ENCODE peak calls at places on chromosomes 1 and 21, in six cellular contexts. One of them, this sample, is unnamed.

GRCh38 chr1:230120949-230121381 is 53.9 kb downstream of the GALNT2 start:
- DNase-seq in pancreas: no peak
- DNase-seq in bronchial epithelial cell: peak
- DNase-seq in mesenchymal stem cell: peak
- DNase-seq in stimulated activated CD4-positive, alpha-beta T cell treated with anti-CD3 and anti-CD28 coated beads, Interleukin-2, amount 100 ng/mL, for 48 hours: no peak
- DNase-seq in activated T-cell treated with anti-CD3 and anti-CD28 coated beads for 48 hours: no peak
- DNase-seq in this sample: peak

GRCh38 chr1:1283821-1284220 is 3.6 kb downstream of the SCNN1D start:
- DNase-seq in stimulated activated CD4-positive, alpha-beta T cell treated with anti-CD3 and anti-CD28 coated beads, Interleukin-2, amount 100 ng/mL, for 48 hours: no peak
- DNase-seq in pancreas: no peak
- DNase-seq in activated T-cell treated with anti-CD3 and anti-CD28 coated beads for 48 hours: no peak
- DNase-seq in bronchial epithelial cell: no peak
- DNase-seq in mesenchymal stem cell: no peak
- DNase-seq in this sample: peak

GRCh38 chr21:34994646-34995631 is 54.2 kb downstream of the RUNX1 start:
- DNase-seq in stimulated activated CD4-positive, alpha-beta T cell treated with anti-CD3 and anti-CD28 coated beads, Interleukin-2, amount 100 ng/mL, for 48 hours: no peak
- DNase-seq in activated T-cell treated with anti-CD3 and anti-CD28 coated beads for 48 hours: no peak
- DNase-seq in pancreas: no peak
- DNase-seq in bronchial epithelial cell: no peak
- DNase-seq in mesenchymal stem cell: no peak
- DNase-seq in this sample: no peak

GRCh38 chr1:204742676-204743075 is 57.1 kb upstream of the LRRN2 start:
- DNase-seq in bronchial epithelial cell: no peak
- DNase-seq in stimulated activated CD4-positive, alpha-beta T cell treated with anti-CD3 and anti-CD28 coated beads, Interleukin-2, amount 100 ng/mL, for 48 hours: no peak
- DNase-seq in pancreas: no peak
- DNase-seq in mesenchymal stem cell: no peak
- DNase-seq in activated T-cell treated with anti-CD3 and anti-CD28 coated beads for 48 hours: no peak
- DNase-seq in this sample: no peak

GRCh38 chr1:230310381-230311163 is 115.6 kb downstream of the PGBD5 start:
- DNase-seq in bronchial epithelial cell: peak
- DNase-seq in mesenchymal stem cell: peak
- DNase-seq in pancreas: peak
- DNase-seq in stimulated activated CD4-positive, alpha-beta T cell treated with anti-CD3 and anti-CD28 coated beads, Interleukin-2, amount 100 ng/mL, for 48 hours: peak
- DNase-seq in activated T-cell treated with anti-CD3 and anti-CD28 coated beads for 48 hours: peak
- DNase-seq in this sample: peak

GRCh38 chr1:36133484-36133883 is 8.5 kb upstream of the COL8A2 start:
- DNase-seq in stimulated activated CD4-positive, alpha-beta T cell treated with anti-CD3 and anti-CD28 coated beads, Interleukin-2, amount 100 ng/mL, for 48 hours: no peak
- DNase-seq in pancreas: peak
- DNase-seq in bronchial epithelial cell: peak
- DNase-seq in mesenchymal stem cell: peak
- DNase-seq in activated T-cell treated with anti-CD3 and anti-CD28 coated beads for 48 hours: no peak
- DNase-seq in this sample: peak

GRCh38 chr1:94858276-94858675 is 38.1 kb downstream of the SLC44A3 start:
- DNase-seq in stimulated activated CD4-positive, alpha-beta T cell treated with anti-CD3 and anti-CD28 coated beads, Interleukin-2, amount 100 ng/mL, for 48 hours: no peak
- DNase-seq in activated T-cell treated with anti-CD3 and anti-CD28 coated beads for 48 hours: no peak
- DNase-seq in mesenchymal stem cell: peak
- DNase-seq in bronchial epithelial cell: peak
- DNase-seq in pancreas: no peak
- DNase-seq in this sample: no peak

GRCh38 chr1:51472349-51472748 is 46.7 kb downstream of the EPS15 start:
- DNase-seq in bronchial epithelial cell: no peak
- DNase-seq in mesenchymal stem cell: no peak
- DNase-seq in activated T-cell treated with anti-CD3 and anti-CD28 coated beads for 48 hours: no peak
- DNase-seq in stimulated activated CD4-positive, alpha-beta T cell treated with anti-CD3 and anti-CD28 coated beads, Interleukin-2, amount 100 ng/mL, for 48 hours: no peak
- DNase-seq in pancreas: no peak
- DNase-seq in this sample: peak

GRCh38 chr1:214289574-214290272 is 8.8 kb downstream of the SMYD2 start:
- DNase-seq in bronchial epithelial cell: no peak
- DNase-seq in mesenchymal stem cell: no peak
- DNase-seq in activated T-cell treated with anti-CD3 and anti-CD28 coated beads for 48 hours: no peak
- DNase-seq in stimulated activated CD4-positive, alpha-beta T cell treated with anti-CD3 and anti-CD28 coated beads, Interleukin-2, amount 100 ng/mL, for 48 hours: no peak
- DNase-seq in pancreas: no peak
- DNase-seq in this sample: peak

GRCh38 chr1:215568287-215568692 is 1.2 kb downstream of the KCTD3 start:
- DNase-seq in pancreas: no peak
- DNase-seq in bronchial epithelial cell: no peak
- DNase-seq in stimulated activated CD4-positive, alpha-beta T cell treated with anti-CD3 and anti-CD28 coated beads, Interleukin-2, amount 100 ng/mL, for 48 hours: no peak
- DNase-seq in activated T-cell treated with anti-CD3 and anti-CD28 coated beads for 48 hours: no peak
- DNase-seq in mesenchymal stem cell: peak
- DNase-seq in this sample: peak

GRCh38 chr1:236854602-236854978 is 59.5 kb downstream of the MTR start:
- DNase-seq in activated T-cell treated with anti-CD3 and anti-CD28 coated beads for 48 hours: no peak
- DNase-seq in bronchial epithelial cell: peak
- DNase-seq in mesenchymal stem cell: peak
- DNase-seq in pancreas: no peak
- DNase-seq in stimulated activated CD4-positive, alpha-beta T cell treated with anti-CD3 and anti-CD28 coated beads, Interleukin-2, amount 100 ng/mL, for 48 hours: no peak
- DNase-seq in this sample: no peak

GRCh38 chr1:192766876-192767275 is 42.0 kb upstream of the RGS2 start:
- DNase-seq in stimulated activated CD4-positive, alpha-beta T cell treated with anti-CD3 and anti-CD28 coated beads, Interleukin-2, amount 100 ng/mL, for 48 hours: no peak
- DNase-seq in bronchial epithelial cell: no peak
- DNase-seq in pancreas: no peak
- DNase-seq in mesenchymal stem cell: no peak
- DNase-seq in activated T-cell treated with anti-CD3 and anti-CD28 coated beads for 48 hours: no peak
- DNase-seq in this sample: no peak

GRCh38 chr1:10510520-10511493 is 36.1 kb downstream of the PEX14 start:
- DNase-seq in activated T-cell treated with anti-CD3 and anti-CD28 coated beads for 48 hours: peak
- DNase-seq in pancreas: no peak
- DNase-seq in stimulated activated CD4-positive, alpha-beta T cell treated with anti-CD3 and anti-CD28 coated beads, Interleukin-2, amount 100 ng/mL, for 48 hours: peak
- DNase-seq in bronchial epithelial cell: peak
- DNase-seq in mesenchymal stem cell: peak
- DNase-seq in this sample: peak

GRCh38 chr1:36366091-36366661 is 19.5 kb downstream of the STK40 start:
- DNase-seq in pancreas: no peak
- DNase-seq in activated T-cell treated with anti-CD3 and anti-CD28 coated beads for 48 hours: no peak
- DNase-seq in bronchial epithelial cell: no peak
- DNase-seq in stimulated activated CD4-positive, alpha-beta T cell treated with anti-CD3 and anti-CD28 coated beads, Interleukin-2, amount 100 ng/mL, for 48 hours: no peak
- DNase-seq in mesenchymal stem cell: peak
- DNase-seq in this sample: no peak

GRCh38 chr1:3469104-3469848 is 14.8 kb downstream of the ARHGEF16 start:
- DNase-seq in activated T-cell treated with anti-CD3 and anti-CD28 coated beads for 48 hours: no peak
- DNase-seq in pancreas: no peak
- DNase-seq in bronchial epithelial cell: no peak
- DNase-seq in stimulated activated CD4-positive, alpha-beta T cell treated with anti-CD3 and anti-CD28 coated beads, Interleukin-2, amount 100 ng/mL, for 48 hours: no peak
- DNase-seq in mesenchymal stem cell: no peak
- DNase-seq in this sample: no peak

GRCh38 chr1:13224480-13225060 is 1.4 kb downstream of the PRAMEF18 start:
- DNase-seq in activated T-cell treated with anti-CD3 and anti-CD28 coated beads for 48 hours: no peak
- DNase-seq in bronchial epithelial cell: no peak
- DNase-seq in stimulated activated CD4-positive, alpha-beta T cell treated with anti-CD3 and anti-CD28 coated beads, Interleukin-2, amount 100 ng/mL, for 48 hours: no peak
- DNase-seq in pancreas: no peak
- DNase-seq in mesenchymal stem cell: no peak
- DNase-seq in this sample: no peak

GRCh38 chr1:247113094-247113497 is 8.9 kb upstream of the ZNF669 start:
- DNase-seq in mesenchymal stem cell: no peak
- DNase-seq in activated T-cell treated with anti-CD3 and anti-CD28 coated beads for 48 hours: no peak
- DNase-seq in stimulated activated CD4-positive, alpha-beta T cell treated with anti-CD3 and anti-CD28 coated beads, Interleukin-2, amount 100 ng/mL, for 48 hours: no peak
- DNase-seq in bronchial epithelial cell: peak
- DNase-seq in pancreas: peak
- DNase-seq in this sample: peak

GRCh38 chr1:161367684-161368398 is at the start of gene CFAP126:
- DNase-seq in stimulated activated CD4-positive, alpha-beta T cell treated with anti-CD3 and anti-CD28 coated beads, Interleukin-2, amount 100 ng/mL, for 48 hours: no peak
- DNase-seq in mesenchymal stem cell: peak
- DNase-seq in bronchial epithelial cell: peak
- DNase-seq in activated T-cell treated with anti-CD3 and anti-CD28 coated beads for 48 hours: no peak
- DNase-seq in pancreas: peak
- DNase-seq in this sample: peak

GRCh38 chr21:27495836-27496235 is 528.9 kb upstream of the ADAMTS5 start:
- DNase-seq in mesenchymal stem cell: no peak
- DNase-seq in stimulated activated CD4-positive, alpha-beta T cell treated with anti-CD3 and anti-CD28 coated beads, Interleukin-2, amount 100 ng/mL, for 48 hours: no peak
- DNase-seq in bronchial epithelial cell: no peak
- DNase-seq in activated T-cell treated with anti-CD3 and anti-CD28 coated beads for 48 hours: no peak
- DNase-seq in pancreas: no peak
- DNase-seq in this sample: no peak

GRCh38 chr1:20873311-20873710 is 86.2 kb upstream of the HP1BP3 start:
- DNase-seq in activated T-cell treated with anti-CD3 and anti-CD28 coated beads for 48 hours: no peak
- DNase-seq in stimulated activated CD4-positive, alpha-beta T cell treated with anti-CD3 and anti-CD28 coated beads, Interleukin-2, amount 100 ng/mL, for 48 hours: no peak
- DNase-seq in mesenchymal stem cell: no peak
- DNase-seq in bronchial epithelial cell: no peak
- DNase-seq in pancreas: no peak
- DNase-seq in this sample: no peak

GRCh38 chr1:184152502-184152901 is 101.0 kb downstream of the TSEN15 start:
- DNase-seq in activated T-cell treated with anti-CD3 and anti-CD28 coated beads for 48 hours: no peak
- DNase-seq in stimulated activated CD4-positive, alpha-beta T cell treated with anti-CD3 and anti-CD28 coated beads, Interleukin-2, amount 100 ng/mL, for 48 hours: no peak
- DNase-seq in pancreas: no peak
- DNase-seq in bronchial epithelial cell: no peak
- DNase-seq in mesenchymal stem cell: peak
- DNase-seq in this sample: peak

GRCh38 chr1:180956028-180956640 is 43.4 kb downstream of the KIAA1614 start:
- DNase-seq in stimulated activated CD4-positive, alpha-beta T cell treated with anti-CD3 and anti-CD28 coated beads, Interleukin-2, amount 100 ng/mL, for 48 hours: no peak
- DNase-seq in pancreas: no peak
- DNase-seq in activated T-cell treated with anti-CD3 and anti-CD28 coated beads for 48 hours: no peak
- DNase-seq in bronchial epithelial cell: no peak
- DNase-seq in mesenchymal stem cell: no peak
- DNase-seq in this sample: no peak

GRCh38 chr1:16109571-16109970 is 36.1 kb upstream of the FAM131C start:
- DNase-seq in mesenchymal stem cell: no peak
- DNase-seq in pancreas: no peak
- DNase-seq in stimulated activated CD4-positive, alpha-beta T cell treated with anti-CD3 and anti-CD28 coated beads, Interleukin-2, amount 100 ng/mL, for 48 hours: no peak
- DNase-seq in activated T-cell treated with anti-CD3 and anti-CD28 coated beads for 48 hours: no peak
- DNase-seq in bronchial epithelial cell: peak
- DNase-seq in this sample: no peak

GRCh38 chr1:30271401-30272287 is 451.7 kb downstream of the MATN1 start:
- DNase-seq in mesenchymal stem cell: no peak
- DNase-seq in activated T-cell treated with anti-CD3 and anti-CD28 coated beads for 48 hours: no peak
- DNase-seq in bronchial epithelial cell: no peak
- DNase-seq in pancreas: no peak
- DNase-seq in stimulated activated CD4-positive, alpha-beta T cell treated with anti-CD3 and anti-CD28 coated beads, Interleukin-2, amount 100 ng/mL, for 48 hours: no peak
- DNase-seq in this sample: no peak

This sample was measured in dermis blood vessel endothelial cell.